ENCODE peak calls at places on chromosomes 1 and 21, in seven cellular contexts. F is stimulated activated naive CD8-positive, alpha-beta T cell treated with anti-CD3 and anti-CD28 coated beads, Interleukin-15, Interleukin-2, amounts not matched to agents 100 U/mL and 50 U/mL, for 24 hours; G is activated CD4-positive, alpha-beta T cell treated with anti-CD3 and anti-CD28 coated beads, Interleukin-2, amount 50 U/mL, for 48 hours; A is skeletal muscle cell; M is A549; V is activated T-helper 9 cell treated with anti-CD3 and anti-CD28 coated beads, Interleukin-2, amount 50 U/mL, for 16 hours; S is gastrocnemius medialis. X is an unnamed sample.

GRCh38 chr1:115665746-115666145 is 24.0 kb downstream of the VANGL1 start:
- DNase-seq in F (no peak), S (no peak), V (no peak), A (no peak), M (no peak), G (no peak), X (no peak)

GRCh38 chr1:5119496-5120234 is 465.3 kb downstream of the AJAP1 start:
- DNase-seq in F (no peak), G (no peak), V (no peak), M (peak), A (no peak), S (no peak), X (no peak)

GRCh38 chr1:20717452-20718342 is at the start of gene KIF17:
- DNase-seq in G (peak), M (peak), A (peak), V (peak), S (peak), F (peak), X (no peak)

GRCh38 chr1:183025782-183026774 is 2.9 kb downstream of the LAMC1 start:
- DNase-seq in M (no peak), F (no peak), G (no peak), S (no peak), A (no peak), V (no peak), X (no peak)

GRCh38 chr1:12810691-12811408 is 19.7 kb downstream of the PRAMEF1 start:
- DNase-seq in M (no peak), A (no peak), V (no peak), S (no peak), F (no peak), G (no peak), X (no peak)

GRCh38 chr1:97006044-97006676 is 284.6 kb downstream of the PTBP2 start:
- DNase-seq in G (no peak), V (no peak), F (no peak), A (peak), S (no peak), M (no peak), X (no peak)

GRCh38 chr1:21206117-21206516 is 29.4 kb upstream of the EIF4G3 start:
- DNase-seq in F (no peak), A (no peak), M (no peak), V (no peak), G (no peak), S (no peak), X (no peak)

GRCh38 chr21:41745026-41745820 is 21.6 kb downstream of the RIPK4 start:
- DNase-seq in V (no peak), G (no peak), S (no peak), F (no peak), A (no peak), M (no peak), X (no peak)

GRCh38 chr1:33286451-33287185 is 30.3 kb downstream of the ZNF362 start:
- DNase-seq in A (no peak), M (no peak), G (no peak), S (no peak), F (no peak), V (no peak), X (no peak)

GRCh38 chr1:219692981-219693380 is 80.1 kb upstream of the ZC3H11B start:
- DNase-seq in A (no peak), S (no peak), M (no peak), F (no peak), G (no peak), V (no peak), X (no peak)

GRCh38 chr1:22179197-22179803 is 36.4 kb upstream of the WNT4 start:
- DNase-seq in A (no peak), S (no peak), V (no peak), G (no peak), M (no peak), F (no peak), X (no peak)

GRCh38 chr1:169460193-169460833 is 25.4 kb downstream of the SLC19A2 start:
- DNase-seq in G (peak), M (no peak), S (no peak), F (peak), V (no peak), A (no peak), X (no peak)

GRCh38 chr1:31295874-31296485 is 608 bp downstream of the SNRNP40 start:
- DNase-seq in G (no peak), M (no peak), F (no peak), A (no peak), V (no peak), S (no peak), X (no peak)

GRCh38 chr1:36109041-36109679 is 15.9 kb downstream of the COL8A2 start:
- DNase-seq in M (no peak), A (peak), F (peak), S (no peak), G (peak), V (no peak), X (no peak)

GRCh38 chr1:183996396-183996795 is 41.1 kb downstream of the COLGALT2 start:
- DNase-seq in S (no peak), F (no peak), M (no peak), G (no peak), A (no peak), V (no peak), X (no peak)

GRCh38 chr1:159879977-159880376 is 17.5 kb upstream of the VSIG8 start:
- DNase-seq in M (peak), F (no peak), S (no peak), V (no peak), A (peak), G (no peak), X (peak)

GRCh38 chr1:230080834-230081233 is 13.8 kb downstream of the GALNT2 start:
- DNase-seq in G (no peak), A (no peak), M (no peak), F (no peak), S (peak), V (no peak), X (no peak)

GRCh38 chr1:91065337-91065736 is 43.5 kb upstream of the ZNF644 start:
- DNase-seq in V (no peak), G (no peak), M (no peak), S (no peak), F (no peak), A (no peak), X (no peak)

GRCh38 chr21:25421327-25422028 is 185.8 kb downstream of the MRPL39 start:
- DNase-seq in F (peak), S (no peak), M (peak), A (peak), V (peak), G (peak), X (no peak)

GRCh38 chr1:20359451-20360330 is 69.0 kb downstream of the VWA5B1 start:
- DNase-seq in M (no peak), S (no peak), F (peak), A (no peak), G (peak), V (peak), X (no peak)

GRCh38 chr1:21397813-21398188 is 42.1 kb upstream of the NBPF3 start:
- DNase-seq in S (no peak), F (peak), G (peak), V (no peak), M (no peak), A (no peak), X (no peak)

GRCh38 chr1:195075973-195076372 is 1532.3 kb downstream of the KCNT2 start:
- DNase-seq in M (no peak), V (no peak), A (no peak), S (no peak), G (no peak), F (no peak), X (no peak)

GRCh38 chr1:30884723-30885122 is 23.8 kb downstream of the SDC3 start:
- DNase-seq in S (no peak), V (no peak), A (no peak), G (no peak), F (no peak), M (no peak), X (no peak)

GRCh38 chr1:185488673-185489311 is 171.7 kb upstream of the IVNS1ABP start:
- DNase-seq in S (no peak), F (no peak), V (no peak), M (no peak), A (no peak), G (no peak), X (no peak)

GRCh38 chr1:50474859-50475809 is 51.9 kb upstream of the DMRTA2 start:
- DNase-seq in A (no peak), V (no peak), S (no peak), G (no peak), F (no peak), M (peak), X (no peak)

GRCh38 chr1:19208710-19209438 is 1.2 kb downstream of the UBR4 start:
- DNase-seq in A (peak), S (no peak), G (no peak), V (no peak), F (no peak), M (no peak), X (no peak)

GRCh38 chr1:48402619-48403018 is 69.4 kb downstream of the SPATA6 start:
- DNase-seq in M (no peak), V (no peak), F (no peak), G (no peak), A (no peak), S (no peak), X (no peak)

GRCh38 chr1:58721247-58721820 is 21.5 kb upstream of the MYSM1 start:
- DNase-seq in A (no peak), G (no peak), S (no peak), M (no peak), F (no peak), V (no peak), X (no peak)

GRCh38 chr1:51973587-51974474 is 16.7 kb downstream of the RAB3B start:
- DNase-seq in S (no peak), F (no peak), G (no peak), M (no peak), A (no peak), V (no peak), X (no peak)

X was measured in SIG-M5.